ENCODE peak calls at places on chromosomes 6 and 20, in five cellular contexts. W is posterior vena cava, U is mucosa of gallbladder, S is GM03348, I is ELF-1. Z is an unnamed sample.

GRCh38 chr6:85961125-85961524 is 318.4 kb upstream of the SYNCRIP start:
- DNase-seq in W (no peak), U (no peak), I (no peak), S (no peak), Z (no peak)

GRCh38 chr20:43752561-43753301 is 25.9 kb upstream of the GTSF1L start:
- DNase-seq in I (no peak), W (no peak), U (peak), S (peak), Z (no peak)

GRCh38 chr6:34608321-34609091 is 52.4 kb upstream of the SPDEF start:
- DNase-seq in S (no peak), U (no peak), I (no peak), W (no peak), Z (no peak)

GRCh38 chr20:32664352-32665159 is 9.2 kb downstream of the C20orf203 start:
- DNase-seq in U (no peak), S (no peak), W (no peak), I (no peak), Z (no peak)

GRCh38 chr6:135093578-135093977 is 39.0 kb upstream of the HBS1L start:
- DNase-seq in U (no peak), S (no peak), I (no peak), W (no peak), Z (no peak)

GRCh38 chr20:13703265-13703664 is 64.5 kb upstream of the TASP1 start:
- DNase-seq in U (no peak), I (no peak), S (no peak), W (no peak), Z (peak)

GRCh38 chr6:110996661-110997060 is 14.8 kb downstream of the RPF2 start:
- DNase-seq in I (no peak), W (no peak), U (no peak), S (no peak), Z (no peak)

GRCh38 chr6:50007821-50008220 is 14.0 kb downstream of the DEFB110 start:
- DNase-seq in S (peak), U (no peak), I (no peak), W (no peak), Z (no peak)

GRCh38 chr6:97282238-97282725 is 734 bp downstream of the MMS22L start:
- DNase-seq in S (peak), I (no peak), W (no peak), U (no peak), Z (peak)

GRCh38 chr6:119978274-119978889 is 628.8 kb upstream of the MAN1A1 start:
- DNase-seq in I (no peak), W (no peak), S (peak), U (no peak), Z (peak)

GRCh38 chr6:99587792-99588191 is 18.8 kb upstream of the PRDM13 start:
- DNase-seq in U (no peak), I (no peak), W (no peak), S (no peak), Z (no peak)

GRCh38 chr6:104705095-104705707 is 154.5 kb downstream of the HACE1 start:
- DNase-seq in W (no peak), I (no peak), S (peak), U (no peak), Z (peak)

GRCh38 chr6:160667854-160668481 is 3.9 kb upstream of the LPA start:
- DNase-seq in U (no peak), S (no peak), I (peak), W (no peak), Z (peak)

GRCh38 chr6:2899596-2899995 is 3.5 kb downstream of the SERPINB9 start:
- DNase-seq in U (no peak), S (no peak), W (no peak), I (no peak), Z (no peak)

GRCh38 chr20:58886546-58886945 is 34.0 kb downstream of the GNAS start:
- DNase-seq in W (no peak), I (no peak), S (no peak), U (no peak), Z (no peak)

GRCh38 chr6:123118811-123119210 is 122.8 kb downstream of the CLVS2 start:
- DNase-seq in I (no peak), U (no peak), W (no peak), S (no peak), Z (no peak)

GRCh38 chr6:168182908-168183612 is 104.0 kb upstream of the FRMD1 start:
- DNase-seq in U (no peak), S (no peak), W (peak), I (no peak), Z (no peak)

GRCh38 chr20:23129256-23129655 is 43.1 kb upstream of the CD93 start:
- DNase-seq in U (no peak), I (no peak), W (no peak), S (no peak), Z (no peak)

GRCh38 chr6:93407186-93407585 is 12.2 kb downstream of the EPHA7 start:
- DNase-seq in I (no peak), U (no peak), W (no peak), S (no peak), Z (no peak)

GRCh38 chr20:49747707-49748524 is 34.2 kb upstream of the B4GALT5 start:
- DNase-seq in I (peak), W (peak), S (peak), U (peak), Z (no peak)

GRCh38 chr20:60062431-60063336 is 104.5 kb downstream of the CDH26 start:
- DNase-seq in W (no peak), S (peak), I (no peak), U (no peak), Z (no peak)

GRCh38 chr20:34990231-34990630 is 34.6 kb downstream of the MYH7B start:
- DNase-seq in U (no peak), I (no peak), S (no peak), W (no peak), Z (no peak)

GRCh38 chr20:57310821-57311514 is 18.6 kb upstream of the SPO11 start:
- DNase-seq in W (no peak), U (no peak), S (no peak), I (no peak), Z (no peak)

GRCh38 chr20:870758-871157 is 37.2 kb downstream of the FAM110A start:
- DNase-seq in U (no peak), S (no peak), W (peak), I (no peak), Z (no peak)